ENCODE peak calls at places on chromosomes 16 and 17, in eight cellular contexts. One of them, this sample, is unnamed.

GRCh38 chr17:16513858-16514257 is 21.9 kb upstream of the LRRC75A start:
- DNase-seq in GM04503: no peak
- DNase-seq in adipocyte: no peak
- DNase-seq in A549: no peak
- DNase-seq in NCI-H2029: no peak
- DNase-seq in nephron progenitor cell: no peak
- DNase-seq in activated T-cell treated with anti-CD3 and anti-CD28 coated beads, Interleukin-2, amount 50 U/mL, for 72 hours: no peak
- DNase-seq in AG04450: no peak
- DNase-seq in this sample: no peak

GRCh38 chr17:14813649-14814048 is 451.5 kb downstream of the PMP22 start:
- DNase-seq in GM04503: no peak
- DNase-seq in adipocyte: no peak
- DNase-seq in A549: peak; percentile 52
- DNase-seq in NCI-H2029: no peak
- DNase-seq in nephron progenitor cell: peak; percentile 21
- DNase-seq in activated T-cell treated with anti-CD3 and anti-CD28 coated beads, Interleukin-2, amount 50 U/mL, for 72 hours: peak; percentile 26
- DNase-seq in AG04450: no peak
- DNase-seq in this sample: no peak

GRCh38 chr17:4728124-4728523 is 3.1 kb upstream of the MED11 start:
- DNase-seq in GM04503: no peak
- DNase-seq in adipocyte: no peak
- DNase-seq in A549: peak; percentile 53
- DNase-seq in NCI-H2029: no peak
- DNase-seq in nephron progenitor cell: no peak
- DNase-seq in activated T-cell treated with anti-CD3 and anti-CD28 coated beads, Interleukin-2, amount 50 U/mL, for 72 hours: peak; percentile 48
- DNase-seq in AG04450: no peak
- DNase-seq in this sample: no peak

GRCh38 chr17:76924345-76925332 is 56.4 kb downstream of the MGAT5B start:
- DNase-seq in GM04503: no peak
- DNase-seq in adipocyte: no peak
- DNase-seq in A549: peak; percentile 24
- DNase-seq in NCI-H2029: no peak
- DNase-seq in nephron progenitor cell: no peak
- DNase-seq in activated T-cell treated with anti-CD3 and anti-CD28 coated beads, Interleukin-2, amount 50 U/mL, for 72 hours: no peak
- DNase-seq in AG04450: no peak
- DNase-seq in this sample: no peak

GRCh38 chr17:7549401-7550055 is 670 bp downstream of the TNFSF12 start:
- DNase-seq in GM04503: no peak
- DNase-seq in adipocyte: no peak
- DNase-seq in A549: peak; percentile 19
- DNase-seq in NCI-H2029: no peak
- DNase-seq in nephron progenitor cell: no peak
- DNase-seq in activated T-cell treated with anti-CD3 and anti-CD28 coated beads, Interleukin-2, amount 50 U/mL, for 72 hours: peak; percentile 46
- DNase-seq in AG04450: no peak
- DNase-seq in this sample: no peak

GRCh38 chr17:31561469-31562412 is 170.3 kb downstream of the RAB11FIP4 start:
- DNase-seq in GM04503: no peak
- DNase-seq in adipocyte: peak; percentile 87
- DNase-seq in A549: no peak
- DNase-seq in NCI-H2029: no peak
- DNase-seq in nephron progenitor cell: peak; percentile 27
- DNase-seq in activated T-cell treated with anti-CD3 and anti-CD28 coated beads, Interleukin-2, amount 50 U/mL, for 72 hours: no peak
- DNase-seq in AG04450: no peak
- DNase-seq in this sample: no peak

GRCh38 chr16:85436636-85437160 is 176.4 kb upstream of the GSE1 start:
- DNase-seq in GM04503: no peak
- DNase-seq in adipocyte: no peak
- DNase-seq in A549: no peak
- DNase-seq in NCI-H2029: no peak
- DNase-seq in nephron progenitor cell: peak; percentile 73
- DNase-seq in activated T-cell treated with anti-CD3 and anti-CD28 coated beads, Interleukin-2, amount 50 U/mL, for 72 hours: no peak
- DNase-seq in AG04450: no peak
- DNase-seq in this sample: no peak

GRCh38 chr16:6573577-6573976 is 759.1 kb upstream of the RBFOX1 start:
- DNase-seq in GM04503: no peak
- DNase-seq in adipocyte: no peak
- DNase-seq in A549: no peak
- DNase-seq in NCI-H2029: no peak
- DNase-seq in nephron progenitor cell: peak; percentile 68
- DNase-seq in activated T-cell treated with anti-CD3 and anti-CD28 coated beads, Interleukin-2, amount 50 U/mL, for 72 hours: no peak
- DNase-seq in AG04450: no peak
- DNase-seq in this sample: no peak

GRCh38 chr17:75645889-75646625 is 12.8 kb downstream of the SMIM5 start:
- DNase-seq in GM04503: no peak
- DNase-seq in adipocyte: no peak
- DNase-seq in A549: peak; percentile 94
- DNase-seq in NCI-H2029: no peak
- DNase-seq in nephron progenitor cell: no peak
- DNase-seq in activated T-cell treated with anti-CD3 and anti-CD28 coated beads, Interleukin-2, amount 50 U/mL, for 72 hours: no peak
- DNase-seq in AG04450: no peak
- DNase-seq in this sample: no peak